ENCODE peak calls at places on chromosomes 3 and 15, in eight cellular contexts. I is body of pancreas, L is uterus, Y is stomach, Z is A549, P is sigmoid colon, W is heart left ventricle, Q is endothelial cell of umbilical vein. M is an unnamed sample.
A peak's percentile ranks its signal among the peaks of the same experiment; 100 is the strongest.

GRCh38 chr15:37056168-37056893 is 44.0 kb downstream of the MEIS2 start:
- DNase-seq in I (no peak), L (peak; percentile 72), Y (no peak), Z (no peak), P (peak; percentile 78), W (peak; percentile 35), Q (peak; percentile 48), M (peak; percentile 63)

GRCh38 chr3:173733029-173733652 is 335.6 kb downstream of the NLGN1 start:
- DNase-seq in I (no peak), L (no peak), Y (no peak), Z (no peak), P (no peak), W (no peak), Q (peak; percentile 72), M (no peak)

GRCh38 chr3:188339410-188340295 is 185.7 kb downstream of the LPP start:
- DNase-seq in I (no peak), L (no peak), Y (no peak), Z (no peak), P (no peak), W (no peak), Q (no peak), M (no peak)

GRCh38 chr15:48751595-48751994 is 59.3 kb downstream of the CEP152 start:
- DNase-seq in I (no peak), L (no peak), Y (no peak), Z (no peak), P (no peak), W (no peak), Q (no peak), M (no peak)

GRCh38 chr3:101074518-101074917 is 81.3 kb upstream of the ABI3BP start:
- DNase-seq in I (no peak), L (no peak), Y (no peak), Z (no peak), P (no peak), W (no peak), Q (peak; percentile 17), M (no peak)

GRCh38 chr3:193391902-193392301 is 13.3 kb upstream of the ATP13A5 start:
- DNase-seq in I (no peak), L (no peak), Y (no peak), Z (no peak), P (no peak), W (no peak), Q (peak; percentile 4), M (no peak)

GRCh38 chr3:71063768-71064287 is 519.7 kb downstream of the FOXP1 start:
- DNase-seq in I (peak; percentile 29), L (peak; percentile 45), Y (no peak), Z (no peak), P (no peak), W (peak; percentile 51), Q (no peak), M (no peak)

GRCh38 chr3:139129892-139130291 is 85.2 kb upstream of the PRR23C start:
- DNase-seq in I (no peak), L (no peak), Y (no peak), Z (no peak), P (no peak), W (no peak), Q (no peak), M (no peak)

GRCh38 chr3:71247948-71248315 is 335.6 kb downstream of the FOXP1 start:
- DNase-seq in I (no peak), L (no peak), Y (no peak), Z (no peak), P (no peak), W (no peak), Q (no peak), M (no peak)

GRCh38 chr3:74643636-74644035 is 29.2 kb upstream of the CNTN3 start:
- DNase-seq in I (peak; percentile 96), L (peak; percentile 70), Y (peak; percentile 70), Z (no peak), P (peak; percentile 69), W (peak; percentile 63), Q (peak; percentile 4), M (no peak)

GRCh38 chr3:139534992-139535879 is 4.3 kb downstream of the RBP1 start:
- DNase-seq in I (peak; percentile 95), L (peak; percentile 83), Y (peak; percentile 51), Z (no peak), P (peak; percentile 71), W (peak; percentile 73), Q (peak; percentile 90), M (no peak)

GRCh38 chr3:30688776-30689175 is 82.4 kb downstream of the TGFBR2 start:
- DNase-seq in I (no peak), L (no peak), Y (no peak), Z (no peak), P (no peak), W (no peak), Q (peak; percentile 52), M (no peak)
- TF ChIP-seq POLR2A in I (no peak), L (no peak), Y (no peak), Z (no peak), P (no peak), W (no peak), Q (no peak), M (no peak)

DNA sequence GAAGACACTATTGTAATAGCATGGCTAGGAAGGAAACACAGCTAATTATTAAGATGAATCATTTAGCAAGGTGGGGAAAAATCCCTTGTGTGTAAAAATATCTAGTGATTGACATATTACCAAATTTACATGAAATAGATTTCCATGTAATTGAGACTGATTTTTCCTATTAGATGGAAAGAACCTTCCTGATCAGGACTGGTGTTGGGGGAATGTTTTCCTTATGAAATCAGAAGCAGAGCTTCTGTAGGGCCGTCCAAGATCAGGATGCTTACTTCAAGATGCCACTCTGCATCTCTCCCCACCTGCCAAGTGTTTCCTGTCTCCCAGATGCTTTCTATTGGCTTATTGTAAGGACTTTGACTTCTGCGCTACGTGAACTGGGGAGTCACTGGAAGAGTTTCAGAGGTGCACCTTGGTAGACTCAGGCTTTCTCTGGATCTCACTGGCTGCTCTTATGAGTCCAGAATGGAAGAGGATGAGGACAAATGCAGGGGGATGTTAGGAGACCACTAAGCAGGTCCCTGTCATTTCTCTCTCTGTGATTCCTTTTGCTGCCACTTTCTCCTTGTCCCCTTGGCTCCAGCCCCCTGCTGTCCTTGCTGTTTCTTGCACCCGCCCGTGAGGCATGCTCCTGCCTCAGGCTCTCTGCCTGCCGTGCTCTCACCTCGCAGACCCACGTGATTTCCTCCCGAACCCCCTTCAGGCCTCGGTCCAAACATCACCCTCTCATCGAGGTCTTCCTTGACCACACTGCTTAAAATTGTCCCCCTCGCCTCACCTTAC is 30.1 kb downstream of the BTD start:
- DNase-seq in I (no peak), L (no peak), Y (no peak), Z (no peak), P (no peak), W (no peak), Q (no peak), M (no peak)
- H3K4me1 ChIP-seq in I (peaks cover 32% of the 10 kb centered on the region), L (peaks cover 5% of the 10 kb centered on the region), Y (peaks cover 56% of the 10 kb centered on the region), Z (peaks cover 69% of the 10 kb centered on the region), P (peaks cover 56% of the 10 kb centered on the region), W (peaks cover 8% of the 10 kb centered on the region), Q (peaks cover 61% of the 10 kb centered on the region), M (peaks cover 40% of the 10 kb centered on the region)

GRCh38 chr3:126170073-126170916 is 10.1 kb downstream of the ALDH1L1 start:
- DNase-seq in I (no peak), L (no peak), Y (no peak), Z (no peak), P (no peak), W (no peak), Q (no peak), M (no peak)

GRCh38 chr3:126166009-126166408 is 14.4 kb downstream of the ALDH1L1 start:
- DNase-seq in I (no peak), L (no peak), Y (no peak), Z (no peak), P (no peak), W (no peak), Q (no peak), M (no peak)

DNA sequence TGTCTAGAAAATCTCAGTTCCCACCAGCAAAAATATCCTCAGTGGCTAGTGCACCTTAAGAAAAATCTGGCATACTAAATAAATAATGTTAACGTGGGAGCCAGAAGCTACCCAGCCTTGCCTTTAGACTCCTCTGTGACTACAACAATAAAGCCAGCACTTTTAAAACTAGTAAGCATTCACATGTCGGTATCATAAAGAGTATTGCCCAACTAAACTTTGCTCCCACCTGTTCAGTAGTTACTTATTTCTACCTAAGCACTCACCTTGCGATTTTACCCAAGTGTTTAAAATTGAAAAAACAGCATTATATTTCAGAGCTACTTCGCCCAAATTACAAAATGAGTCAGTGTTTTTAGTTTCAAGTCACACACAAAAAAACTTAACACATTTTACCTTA is 12.8 kb downstream of the ALDH1L1 start:
- DNase-seq in I (no peak), L (no peak), Y (no peak), Z (no peak), P (no peak), W (no peak), Q (no peak), M (no peak)
- TF ChIP-seq POLR2A in I (no peak), L (no peak), Y (no peak), Z (no peak), P (no peak), W (no peak), Q (no peak), M (no peak)

GRCh38 chr3:10939556-10939955 is 53.0 kb upstream of the SLC6A1 start:
- DNase-seq in I (no peak), L (no peak), Y (no peak), Z (no peak), P (peak; percentile 24), W (no peak), Q (no peak), M (no peak)
- H3K4me1 ChIP-seq in I (no peaks in the 10 kb centered on the region), L (no peaks in the 10 kb centered on the region), Y (no peaks in the 10 kb centered on the region), Z (no peaks in the 10 kb centered on the region), P (no peaks in the 10 kb centered on the region), W (no peaks in the 10 kb centered on the region), Q (no peaks in the 10 kb centered on the region), M (peaks cover 2% of the 10 kb centered on the region)

GRCh38 chr3:150410311-150411105 is 2.4 kb downstream of the TSC22D2 start:
- DNase-seq in I (peak; percentile 58), L (peak; percentile 28), Y (peak; percentile 46), Z (no peak), P (peak; percentile 75), W (peak; percentile 46), Q (peak; percentile 46), M (peak; percentile 72)
- TF ChIP-seq POLR2A in I (peak; percentile 13), L (no peak), Y (no peak), Z (no peak), P (no peak), W (no peak), Q (no peak), M (no peak)

GRCh38 chr3:135140543-135140942 is 345.5 kb downstream of the EPHB1 start:
- DNase-seq in I (no peak), L (no peak), Y (no peak), Z (no peak), P (no peak), W (no peak), Q (no peak), M (no peak)
- H3K4me1 ChIP-seq in I (no peaks in the 10 kb centered on the region), L (no peaks in the 10 kb centered on the region), Y (no peaks in the 10 kb centered on the region), Z (no peaks in the 10 kb centered on the region), P (no peaks in the 10 kb centered on the region), W (no peaks in the 10 kb centered on the region), Q (no peaks in the 10 kb centered on the region), M (no peaks in the 10 kb centered on the region)